ENCODE peak calls at places on chromosomes 12 and 14, in ten cellular contexts. N, U, Z, B, Q, C, O, K, J and R are unnamed samples.
A peak's percentile ranks its signal among the peaks of the same experiment; 100 is the strongest.

GRCh38 chr12:2940564-2940963 is 18.6 kb upstream of the TEAD4 start:
- DNase-seq in N (no peak), U (no peak), Z (no peak), B (no peak), Q (no peak), C (no peak), O (no peak), K (no peak), J (no peak), R (no peak)

GRCh38 chr14:31937730-31938346 is 139.3 kb upstream of the ARHGAP5 start:
- DNase-seq in N (peak; percentile 64), U (peak; percentile 33), Z (peak; percentile 97), B (no peak), Q (no peak), C (peak; percentile 22), O (peak; percentile 60), K (peak; percentile 83), J (no peak), R (peak; percentile 95)

GRCh38 chr12:67766370-67766769 is 117.8 kb downstream of the DYRK2 start:
- DNase-seq in N (peak; percentile 24), U (no peak), Z (peak; percentile 95), B (no peak), Q (no peak), C (no peak), O (no peak), K (peak; percentile 24), J (no peak), R (peak; percentile 87)

GRCh38 chr12:66156654-66157053 is 13.1 kb downstream of the TMBIM4 start:
- DNase-seq in N (peak; percentile 74), U (no peak), Z (peak; percentile 4), B (no peak), Q (no peak), C (no peak), O (no peak), K (no peak), J (no peak), R (no peak)

GRCh38 chr14:97539389-97539786 is 742.2 kb downstream of the VRK1 start:
- DNase-seq in N (no peak), U (no peak), Z (no peak), B (no peak), Q (no peak), C (no peak), O (no peak), K (no peak), J (no peak), R (no peak)

GRCh38 chr12:108214486-108214885 is 85.4 kb downstream of the WSCD2 start:
- DNase-seq in N (peak; percentile 36), U (no peak), Z (peak; percentile 25), B (peak; percentile 7), Q (no peak), C (no peak), O (no peak), K (peak; percentile 62), J (peak; percentile 70), R (peak; percentile 58)

GRCh38 chr14:49250109-49250508 is 336.1 kb downstream of the RPS29 start:
- DNase-seq in N (peak; percentile 3), U (no peak), Z (peak; percentile 75), B (no peak), Q (no peak), C (no peak), O (no peak), K (peak; percentile 34), J (no peak), R (peak; percentile 64)

GRCh38 chr12:124906606-124907261 is 7.7 kb downstream of the UBC start:
- DNase-seq in N (peak; percentile 92), U (no peak), Z (peak; percentile 96), B (no peak), Q (peak; percentile 81), C (peak; percentile 53), O (peak; percentile 66), K (peak; percentile 75), J (peak; percentile 86), R (peak; percentile 89)

GRCh38 chr12:28974890-28975289 is 174.2 kb upstream of the FAR2 start:
- DNase-seq in N (no peak), U (no peak), Z (no peak), B (no peak), Q (no peak), C (no peak), O (no peak), K (no peak), J (no peak), R (no peak)

GRCh38 chr14:69263364-69263763 is 3.4 kb downstream of the GALNT16 start:
- DNase-seq in N (peak; percentile 90), U (no peak), Z (peak; percentile 93), B (no peak), Q (no peak), C (no peak), O (peak; percentile 79), K (peak; percentile 95), J (no peak), R (peak; percentile 98)

GRCh38 chr12:127811988-127812387 is 455.0 kb upstream of the TMEM132C start:
- DNase-seq in N (peak; percentile 1), U (no peak), Z (no peak), B (no peak), Q (no peak), C (no peak), O (no peak), K (peak; percentile 31), J (peak; percentile 15), R (peak; percentile 94)

GRCh38 chr14:95482967-95483842 is 33.2 kb downstream of the SYNE3 start:
- DNase-seq in N (peak; percentile 91), U (no peak), Z (peak; percentile 96), B (no peak), Q (no peak), C (no peak), O (peak; percentile 83), K (peak; percentile 94), J (no peak), R (peak; percentile 96)

GRCh38 chr14:95663226-95663797 is 22.9 kb upstream of the TCL1B start:
- DNase-seq in N (no peak), U (no peak), Z (no peak), B (no peak), Q (no peak), C (no peak), O (no peak), K (no peak), J (no peak), R (no peak)

GRCh38 chr12:122850695-122851350 is 15.6 kb downstream of the HIP1R start:
- DNase-seq in N (no peak), U (no peak), Z (peak; percentile 44), B (no peak), Q (no peak), C (no peak), O (no peak), K (peak; percentile 72), J (no peak), R (peak; percentile 46)

GRCh38 chr12:69509308-69509736 is 39.1 kb downstream of the FRS2 start:
- DNase-seq in N (peak; percentile 30), U (no peak), Z (peak; percentile 66), B (no peak), Q (no peak), C (no peak), O (no peak), K (peak; percentile 36), J (no peak), R (peak; percentile 64)

GRCh38 chr12:49017764-49018281 is 753 bp downstream of the PRKAG1 start:
- DNase-seq in N (peak; percentile 70), U (no peak), Z (no peak), B (peak; percentile 56), Q (peak; percentile 50), C (no peak), O (peak; percentile 52), K (peak; percentile 61), J (peak; percentile 43), R (peak; percentile 78)

GRCh38 chr12:94510128-94510527 is 50.5 kb upstream of the CEP83 start:
- DNase-seq in N (no peak), U (no peak), Z (no peak), B (no peak), Q (no peak), C (no peak), O (no peak), K (no peak), J (no peak), R (no peak)

GRCh38 chr12:123971770-123972447 is 722 bp downstream of the CCDC92 start:
- DNase-seq in N (peak; percentile 41), U (no peak), Z (peak; percentile 65), B (no peak), Q (peak; percentile 71), C (no peak), O (no peak), K (peak; percentile 26), J (peak; percentile 49), R (peak; percentile 76)

GRCh38 chr12:117857632-117858274 is 111.0 kb downstream of the KSR2 start:
- DNase-seq in N (peak; percentile 42), U (peak; percentile 8), Z (peak; percentile 67), B (peak; percentile 36), Q (peak; percentile 75), C (peak; percentile 22), O (no peak), K (peak; percentile 73), J (peak; percentile 39), R (peak; percentile 61)

GRCh38 chr12:14843425-14843887 is at the start of gene ART4:
- DNase-seq in N (peak; percentile 73), U (no peak), Z (no peak), B (no peak), Q (no peak), C (no peak), O (peak; percentile 15), K (no peak), J (no peak), R (no peak)

GRCh38 chr12:41514050-41514449 is 325.9 kb downstream of the PDZRN4 start:
- DNase-seq in N (no peak), U (no peak), Z (no peak), B (no peak), Q (no peak), C (no peak), O (no peak), K (no peak), J (no peak), R (no peak)

GRCh38 chr14:73634333-73634833 is 10.4 kb upstream of the DNAL1 start:
- DNase-seq in N (peak; percentile 43), U (no peak), Z (no peak), B (no peak), Q (peak; percentile 34), C (no peak), O (peak; percentile 37), K (peak; percentile 22), J (peak; percentile 45), R (peak; percentile 28)

GRCh38 chr12:131578828-131579227 is 132.1 kb upstream of the SFSWAP start:
- DNase-seq in N (no peak), U (no peak), Z (no peak), B (no peak), Q (no peak), C (no peak), O (no peak), K (no peak), J (no peak), R (no peak)

GRCh38 chr14:36021926-36022325 is 154.6 kb downstream of the PTCSC3 start:
- DNase-seq in N (no peak), U (no peak), Z (no peak), B (no peak), Q (no peak), C (no peak), O (no peak), K (no peak), J (no peak), R (no peak)

GRCh38 chr14:22471545-22472121 is 117.4 kb downstream of the DAD1 start:
- DNase-seq in N (peak; percentile 80), U (no peak), Z (peak; percentile 38), B (peak; percentile 33), Q (peak; percentile 87), C (no peak), O (no peak), K (no peak), J (peak; percentile 32), R (no peak)

GRCh38 chr12:4174417-4174816 is 99.1 kb upstream of the CCND2 start:
- DNase-seq in N (no peak), U (no peak), Z (no peak), B (no peak), Q (no peak), C (no peak), O (no peak), K (no peak), J (no peak), R (no peak)

GRCh38 chr12:65501093-65501621 is 222.7 kb downstream of the MSRB3 start:
- DNase-seq in N (peak; percentile 48), U (no peak), Z (no peak), B (no peak), Q (no peak), C (no peak), O (peak; percentile 51), K (no peak), J (no peak), R (no peak)

GRCh38 chr12:117294206-117294605 is 67.2 kb downstream of the NOS1 start:
- DNase-seq in N (no peak), U (no peak), Z (no peak), B (no peak), Q (no peak), C (no peak), O (no peak), K (no peak), J (no peak), R (no peak)